ENCODE peak calls at places on chromosomes 7 and 10, in four cellular contexts. One of them, this sample, is unnamed.

GRCh38 chr7:11188529-11189310 is 215.0 kb downstream of the PHF14 start:
- DNase-seq in K562: no peak
- DNase-seq in H1: no peak
- DNase-seq in HepG2: no peak
- DNase-seq in this sample: no peak

GRCh38 chr7:94297397-94297838 is 97.3 kb upstream of the COL1A2 start:
- DNase-seq in K562: no peak
- DNase-seq in H1: no peak
- DNase-seq in HepG2: no peak
- DNase-seq in this sample: no peak

GRCh38 chr7:149093228-149093627 is 2.7 kb upstream of the ZNF786 start:
- DNase-seq in K562: peak
- DNase-seq in H1: no peak
- DNase-seq in HepG2: no peak
- DNase-seq in this sample: no peak

GRCh38 chr10:117439243-117439912 is 64.1 kb upstream of the PDZD8 start:
- DNase-seq in K562: no peak
- DNase-seq in H1: no peak
- DNase-seq in HepG2: no peak
- DNase-seq in this sample: no peak

GRCh38 chr7:98294326-98294725 is 12.8 kb downstream of the BRI3 start:
- DNase-seq in K562: no peak
- DNase-seq in H1: no peak
- DNase-seq in HepG2: no peak
- DNase-seq in this sample: no peak

GRCh38 chr10:103445767-103446567 is 6.2 kb downstream of the CALHM2 start:
- DNase-seq in K562: no peak
- DNase-seq in H1: no peak
- DNase-seq in HepG2: no peak
- DNase-seq in this sample: no peak

GRCh38 chr7:141045126-141045841 is 28.6 kb upstream of the TMEM178B start:
- DNase-seq in K562: no peak
- DNase-seq in H1: no peak
- DNase-seq in HepG2: no peak
- DNase-seq in this sample: no peak

GRCh38 chr10:101397140-101397539 is 43.2 kb downstream of the BTRC start:
- DNase-seq in K562: peak
- DNase-seq in H1: no peak
- DNase-seq in HepG2: peak
- DNase-seq in this sample: no peak

GRCh38 chr10:102509387-102509786 is 5.6 kb downstream of the SUFU start:
- DNase-seq in K562: no peak
- DNase-seq in H1: no peak
- DNase-seq in HepG2: no peak
- DNase-seq in this sample: no peak

GRCh38 chr7:148501707-148502139 is 88.8 kb upstream of the C7orf33 start:
- DNase-seq in K562: no peak
- DNase-seq in H1: peak
- DNase-seq in HepG2: no peak
- DNase-seq in this sample: peak

GRCh38 chr7:73717025-73717807 is 2.3 kb downstream of the STX1A start:
- DNase-seq in K562: no peak
- DNase-seq in H1: no peak
- DNase-seq in HepG2: no peak
- DNase-seq in this sample: no peak

GRCh38 chr7:31096882-31097258 is 44.8 kb downstream of the ADCYAP1R1 start:
- DNase-seq in K562: no peak
- DNase-seq in H1: no peak
- DNase-seq in HepG2: no peak
- DNase-seq in this sample: no peak

GRCh38 chr7:34133356-34133982 is 228.1 kb downstream of the BMPER start:
- DNase-seq in K562: no peak
- DNase-seq in H1: no peak
- DNase-seq in HepG2: no peak
- DNase-seq in this sample: no peak

GRCh38 chr10:3228610-3228945 is 56.0 kb upstream of the PITRM1 start:
- DNase-seq in K562: no peak
- DNase-seq in H1: no peak
- DNase-seq in HepG2: no peak
- DNase-seq in this sample: no peak

GRCh38 chr10:3224241-3224640 is 51.7 kb upstream of the PITRM1 start:
- DNase-seq in K562: no peak
- DNase-seq in H1: no peak
- DNase-seq in HepG2: no peak
- DNase-seq in this sample: no peak

GRCh38 chr10:3222068-3222467 is 49.5 kb upstream of the PITRM1 start:
- DNase-seq in K562: peak
- DNase-seq in H1: no peak
- DNase-seq in HepG2: no peak
- DNase-seq in this sample: no peak

GRCh38 chr10:3226960-3227724 is 54.6 kb upstream of the PITRM1 start:
- DNase-seq in K562: no peak
- DNase-seq in H1: no peak
- DNase-seq in HepG2: no peak
- DNase-seq in this sample: no peak

DNA sequence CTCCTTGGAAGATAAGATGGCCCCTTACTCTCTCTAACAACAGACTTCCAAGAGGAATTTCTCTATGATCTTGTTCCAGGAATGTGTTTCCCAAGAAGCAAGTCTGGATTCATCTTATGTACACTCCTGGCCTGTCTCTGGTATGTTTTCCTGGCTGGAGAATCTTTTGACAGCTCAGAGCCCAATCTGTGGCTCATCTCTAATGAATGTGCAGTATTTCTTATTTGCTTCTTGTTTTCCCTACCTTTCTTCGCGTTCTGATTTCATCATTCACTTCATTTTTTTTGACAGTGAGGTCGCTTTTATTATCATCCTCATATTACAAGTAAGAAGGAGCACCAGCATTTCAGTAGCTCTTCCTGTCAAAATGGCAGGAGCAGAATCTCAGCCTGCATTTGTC is 53.0 kb upstream of the PITRM1 start:
- DNase-seq in K562: no peak
- DNase-seq in H1: no peak
- DNase-seq in HepG2: no peak
- DNase-seq in this sample: no peak
- TF ChIP-seq JUN in K562: no peak
- TF ChIP-seq JUN in H1: no peak
- TF ChIP-seq JUN in HepG2: no peak
- TF ChIP-seq JUN in this sample: no peak

GRCh38 chr7:25859412-25859704 is 292.6 kb upstream of the NFE2L3 start:
- DNase-seq in K562: no peak
- DNase-seq in H1: peak
- DNase-seq in HepG2: no peak
- DNase-seq in this sample: peak

GRCh38 chr7:25861704-25862253 is 290.2 kb upstream of the NFE2L3 start:
- DNase-seq in K562: no peak
- DNase-seq in H1: no peak
- DNase-seq in HepG2: no peak
- DNase-seq in this sample: no peak

GRCh38 chr7:25859732-25860131 is 292.3 kb upstream of the NFE2L3 start:
- DNase-seq in K562: no peak
- DNase-seq in H1: no peak
- DNase-seq in HepG2: no peak
- DNase-seq in this sample: no peak

GRCh38 chr7:25860206-25860881 is 291.7 kb upstream of the NFE2L3 start:
- DNase-seq in K562: no peak
- DNase-seq in H1: peak
- DNase-seq in HepG2: no peak
- DNase-seq in this sample: peak

GRCh38 chr7:25860882-25861228 is 291.1 kb upstream of the NFE2L3 start:
- DNase-seq in K562: no peak
- DNase-seq in H1: no peak
- DNase-seq in HepG2: no peak
- DNase-seq in this sample: no peak
- TF ChIP-seq SP1 in K562: no peak
- TF ChIP-seq SP1 in H1: no peak
- TF ChIP-seq SP1 in HepG2: no peak
- TF ChIP-seq SP1 in this sample: no peak

DNA sequence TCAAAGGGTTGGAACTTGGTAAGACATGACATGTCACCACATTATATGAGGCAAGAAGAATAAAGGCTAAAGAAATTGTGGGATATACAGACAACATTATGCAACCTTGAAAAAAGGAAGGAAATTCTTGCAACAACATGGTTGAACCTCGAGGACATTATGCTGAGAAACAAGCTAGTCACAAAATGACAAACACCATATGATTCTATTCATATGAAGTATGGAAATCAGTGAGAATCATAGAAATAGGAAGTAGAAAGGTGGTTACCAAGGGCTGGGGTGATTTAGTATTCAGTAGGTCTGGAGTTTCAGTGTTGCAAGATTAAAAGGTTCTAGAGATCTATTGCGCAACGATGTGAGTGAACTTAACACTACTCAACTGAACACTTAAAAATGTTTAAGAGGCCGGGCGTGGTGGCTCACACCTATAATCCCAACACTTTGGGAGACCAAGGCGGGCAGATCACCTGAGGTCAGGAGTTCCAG is 126.9 kb upstream of the TBX20 start:
- DNase-seq in K562: no peak
- DNase-seq in H1: no peak
- DNase-seq in HepG2: no peak
- DNase-seq in this sample: no peak
- TF ChIP-seq JUN in K562: no peak
- TF ChIP-seq JUN in H1: no peak
- TF ChIP-seq JUN in HepG2: no peak
- TF ChIP-seq JUN in this sample: no peak

GRCh38 chr10:133068741-133069525 is 18.8 kb upstream of the ADGRA1 start:
- DNase-seq in K562: no peak
- DNase-seq in H1: no peak
- DNase-seq in HepG2: no peak
- DNase-seq in this sample: no peak
- TF ChIP-seq SP1 in K562: no peak
- TF ChIP-seq SP1 in H1: no peak
- TF ChIP-seq SP1 in HepG2: no peak
- TF ChIP-seq SP1 in this sample: no peak

GRCh38 chr10:50393784-50394183 is 142.5 kb upstream of the ASAH2 start:
- DNase-seq in K562: peak
- DNase-seq in H1: no peak
- DNase-seq in HepG2: peak
- DNase-seq in this sample: no peak
- TF ChIP-seq JUN in K562: peak
- TF ChIP-seq JUN in H1: no peak
- TF ChIP-seq JUN in HepG2: peak
- TF ChIP-seq JUN in this sample: no peak

DNA sequence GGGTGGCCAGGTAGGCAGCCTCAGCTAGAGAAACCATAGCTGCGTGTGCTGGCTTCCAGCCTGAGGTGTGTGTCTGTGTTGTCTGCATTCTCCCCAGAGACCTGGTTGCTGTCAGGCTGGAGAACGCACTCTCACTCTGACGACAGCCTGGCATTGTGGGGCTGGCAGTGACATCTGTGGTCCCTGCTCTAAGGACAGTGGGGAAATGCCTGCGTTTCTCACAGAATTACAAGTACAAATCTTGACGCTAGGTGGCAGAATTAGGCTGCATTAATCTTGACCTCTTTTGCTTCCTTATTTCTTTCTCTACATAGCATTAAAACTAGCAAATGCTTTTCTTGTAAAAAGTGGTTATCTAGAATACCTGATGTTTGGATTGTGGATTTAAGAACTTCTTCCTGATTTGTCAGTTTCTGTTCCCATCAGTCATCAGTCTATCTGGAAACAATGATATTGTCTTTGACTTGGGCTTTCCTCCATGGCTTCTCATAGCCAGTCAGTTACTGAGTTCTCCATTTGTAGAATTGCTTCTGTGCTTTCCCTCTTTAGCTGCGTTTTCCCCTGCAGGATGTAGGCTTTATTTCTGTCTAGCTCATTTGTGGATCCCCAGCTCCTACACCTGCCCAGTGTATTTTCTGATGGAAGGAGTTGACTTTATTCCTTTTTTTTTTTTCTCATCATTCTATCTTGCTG is 86.0 kb downstream of the FANK1 start:
- DNase-seq in K562: peak
- DNase-seq in H1: no peak
- DNase-seq in HepG2: peak
- DNase-seq in this sample: peak
- TF ChIP-seq SP1 in K562: no peak
- TF ChIP-seq SP1 in H1: no peak
- TF ChIP-seq SP1 in HepG2: no peak
- TF ChIP-seq SP1 in this sample: no peak

GRCh38 chr7:13279854-13280435 is 592.5 kb downstream of the ARL4A start:
- DNase-seq in K562: no peak
- DNase-seq in H1: no peak
- DNase-seq in HepG2: peak
- DNase-seq in this sample: no peak

GRCh38 chr7:13276977-13277376 is 589.5 kb downstream of the ARL4A start:
- DNase-seq in K562: no peak
- DNase-seq in H1: no peak
- DNase-seq in HepG2: no peak
- DNase-seq in this sample: no peak

GRCh38 chr7:13282377-13282980 is 595.0 kb downstream of the ARL4A start:
- DNase-seq in K562: no peak
- DNase-seq in H1: no peak
- DNase-seq in HepG2: no peak
- DNase-seq in this sample: no peak

GRCh38 chr7:13278020-13278419 is 590.6 kb downstream of the ARL4A start:
- DNase-seq in K562: no peak
- DNase-seq in H1: no peak
- DNase-seq in HepG2: no peak
- DNase-seq in this sample: no peak
- TF ChIP-seq JUN in K562: no peak
- TF ChIP-seq JUN in H1: no peak
- TF ChIP-seq JUN in HepG2: no peak
- TF ChIP-seq JUN in this sample: no peak